ENCODE peak calls at places on chromosomes 1 and 21, in six cellular contexts. Y is H9, R is OCI-LY7, P is suprapubic skin, Z is nephron progenitor cell, L is kidney tubule cell. B is an unnamed sample.
A peak's percentile ranks its signal among the peaks of the same experiment; 100 is the strongest.

GRCh38 chr1:235917267-235917811 is 50.6 kb upstream of the LYST start:
- DNase-seq in Y (no peak), R (no peak), P (peak; percentile 86), Z (no peak), L (peak; percentile 100), B (peak; percentile 90)

GRCh38 chr1:53321366-53321765 is 6.5 kb downstream of the LRP8 start:
- DNase-seq in Y (peak; percentile 76), R (peak; percentile 52), P (no peak), Z (peak; percentile 63), L (no peak), B (no peak)

GRCh38 chr1:206895837-206896242 is 1.4 kb upstream of the IL24 start:
- DNase-seq in Y (no peak), R (no peak), P (no peak), Z (no peak), L (no peak), B (peak; percentile 91)

GRCh38 chr1:43716559-43717281 is 9.4 kb downstream of the ST3GAL3 start:
- DNase-seq in Y (no peak), R (no peak), P (no peak), Z (no peak), L (no peak), B (no peak)

GRCh38 chr1:99507906-99508732 is 137.8 kb upstream of the PALMD start:
- DNase-seq in Y (no peak), R (no peak), P (no peak), Z (no peak), L (no peak), B (no peak)

GRCh38 chr1:225834417-225835329 is 24.7 kb downstream of the EPHX1 start:
- DNase-seq in Y (no peak), R (no peak), P (no peak), Z (no peak), L (no peak), B (peak; percentile 50)

GRCh38 chr1:208207388-208208131 is 36.6 kb downstream of the PLXNA2 start:
- DNase-seq in Y (no peak), R (no peak), P (no peak), Z (no peak), L (peak; percentile 93), B (peak; percentile 29)

GRCh38 chr21:16047857-16048256 is 318.1 kb downstream of the USP25 start:
- DNase-seq in Y (no peak), R (no peak), P (no peak), Z (no peak), L (no peak), B (no peak)

GRCh38 chr1:42335809-42336518 is 929 bp upstream of the FOXJ3 start:
- DNase-seq in Y (no peak), R (no peak), P (no peak), Z (no peak), L (peak; percentile 66), B (peak; percentile 85)